ENCODE peak calls at places on chromosomes 11 and 22, in ten cellular contexts. V is pulmonary artery endothelial cell; I is MCF 10A; Q is NCI-H2227 treated with DMSO at 0.1 percent for 48 hours; M is stimulated activated naive CD8-positive, alpha-beta T cell treated with anti-CD3 and anti-CD28 coated beads, Interleukin-15, amount 100 ng/mL, for 72 hours; S is HTR-8/SVneo; G is activated B cell treated with CpG ODN at 0.5 μM for 24 hours; D is CD14-positive monocyte; E is islet precursor cell; A is neuronal stem cell. C is an unnamed sample.

GRCh38 chr22:41613456-41613855 is 7.4 kb downstream of the DESI1 start:
- DNase-seq in V (no peak), I (no peak), Q (no peak), M (no peak), S (no peak), G (no peak), D (no peak), E (no peak), A (no peak), C (no peak)

GRCh38 chr11:72721689-72722049 is 30.5 kb downstream of the ARAP1 start:
- DNase-seq in V (no peak), I (peak), Q (no peak), M (peak), S (no peak), G (peak), D (no peak), E (no peak), A (no peak), C (no peak)

GRCh38 chr22:30044369-30044768 is 35.9 kb upstream of the HORMAD2 start:
- DNase-seq in V (peak), I (peak), Q (no peak), M (no peak), S (peak), G (no peak), D (no peak), E (peak), A (no peak), C (peak)

GRCh38 chr11:19935507-19935906 is 222.9 kb downstream of the NAV2 start:
- DNase-seq in V (peak), I (no peak), Q (peak), M (no peak), S (peak), G (no peak), D (no peak), E (peak), A (peak), C (peak)

GRCh38 chr11:123745764-123746451 is 4.4 kb upstream of the ZNF202 start:
- DNase-seq in V (no peak), I (no peak), Q (no peak), M (no peak), S (no peak), G (no peak), D (no peak), E (no peak), A (no peak), C (no peak)

GRCh38 chr22:35430897-35431322 is 31.0 kb downstream of the MCM5 start:
- DNase-seq in V (peak), I (peak), Q (peak), M (peak), S (peak), G (peak), D (peak), E (peak), A (peak), C (peak)

GRCh38 chr11:2752204-2752772 is 52.5 kb upstream of the KCNQ1OT1 start:
- DNase-seq in V (no peak), I (peak), Q (no peak), M (no peak), S (peak), G (no peak), D (peak), E (peak), A (no peak), C (no peak)

GRCh38 chr11:10355257-10355661 is 50.4 kb downstream of the ADM start:
- DNase-seq in V (no peak), I (peak), Q (no peak), M (no peak), S (peak), G (no peak), D (no peak), E (no peak), A (no peak), C (peak)

GRCh38 chr22:45268958-45269844 is 15.5 kb upstream of the UPK3A start:
- DNase-seq in V (no peak), I (peak), Q (peak), M (peak), S (peak), G (peak), D (peak), E (peak), A (peak), C (peak)

GRCh38 chr22:38230108-38230825 is 28.5 kb downstream of the MAFF start:
- DNase-seq in V (peak), I (peak), Q (no peak), M (peak), S (no peak), G (no peak), D (no peak), E (peak), A (no peak), C (no peak)